ENCODE peak calls at places on chromosomes 7 and 10, in five cellular contexts. U is AG09319, A is brain microvascular endothelial cell, Y is adrenal gland, P is esophagus squamous epithelium. T is an unnamed sample.

GRCh38 chr7:150322833-150323681 is at the start of the genes ACTR3C and LRRC61:
- DNase-seq in U (no peak), A (no peak), Y (peak; percentile 59), P (no peak), T (peak; percentile 73)

GRCh38 chr10:117137911-117138642 is at the start of gene VAX1:
- DNase-seq in U (no peak), A (no peak), Y (no peak), P (no peak), T (peak; percentile 69)

GRCh38 chr7:108079291-108080057 is 50.7 kb downstream of the LAMB4 start:
- DNase-seq in U (peak; percentile 64), A (peak; percentile 90), Y (no peak), P (no peak), T (no peak)

GRCh38 chr10:84659497-84660276 is 331.3 kb downstream of the CCSER2 start:
- DNase-seq in U (no peak), A (no peak), Y (no peak), P (no peak), T (no peak)

GRCh38 chr10:642186-642890 is 47.1 kb downstream of the DIP2C start:
- DNase-seq in U (no peak), A (no peak), Y (no peak), P (no peak), T (no peak)

GRCh38 chr10:80664071-80664680 is 126.5 kb downstream of the SH2D4B start:
- DNase-seq in U (no peak), A (peak; percentile 69), Y (peak; percentile 65), P (no peak), T (peak; percentile 85)

GRCh38 chr7:28103984-28104628 is 76.5 kb downstream of the JAZF1 start:
- DNase-seq in U (no peak), A (no peak), Y (no peak), P (no peak), T (no peak)

GRCh38 chr10:18211862-18212261 is 71.6 kb downstream of the CACNB2 start:
- DNase-seq in U (no peak), A (no peak), Y (no peak), P (no peak), T (no peak)

GRCh38 chr7:42429339-42429738 is 192.3 kb upstream of the GLI3 start:
- DNase-seq in U (no peak), A (no peak), Y (no peak), P (no peak), T (no peak)

GRCh38 chr10:18582803-18583202 is 68.6 kb downstream of the NSUN6 start:
- DNase-seq in U (no peak), A (peak; percentile 31), Y (no peak), P (no peak), T (no peak)

GRCh38 chr7:144670251-144670650 is 165.6 kb downstream of the TPK1 start:
- DNase-seq in U (no peak), A (no peak), Y (no peak), P (no peak), T (no peak)

GRCh38 chr10:36888925-36889573 is 236.3 kb upstream of the ANKRD30A start:
- DNase-seq in U (no peak), A (peak; percentile 18), Y (no peak), P (no peak), T (no peak)

GRCh38 chr10:58723977-58724376 is 211.3 kb downstream of the BICC1 start:
- DNase-seq in U (no peak), A (no peak), Y (no peak), P (no peak), T (no peak)

GRCh38 chr10:48444861-48445841 is 138.7 kb downstream of the MAPK8 start:
- DNase-seq in U (no peak), A (no peak), Y (no peak), P (no peak), T (peak; percentile 62)

GRCh38 chr10:14580933-14581332 is 193.8 kb downstream of the FAM107B start:
- DNase-seq in U (no peak), A (no peak), Y (no peak), P (no peak), T (no peak)

GRCh38 chr10:17836917-17837316 is 27.8 kb downstream of the MRC1 start:
- DNase-seq in U (no peak), A (peak; percentile 69), Y (peak; percentile 23), P (no peak), T (no peak)

GRCh38 chr7:99469381-99470065 is 3.2 kb upstream of the ZNF789 start:
- DNase-seq in U (no peak), A (no peak), Y (no peak), P (no peak), T (no peak)

GRCh38 chr10:84391326-84391725 is 62.9 kb downstream of the CCSER2 start:
- DNase-seq in U (no peak), A (no peak), Y (no peak), P (no peak), T (no peak)

GRCh38 chr10:98416589-98416988 is 1.6 kb upstream of the PYROXD2 start:
- DNase-seq in U (no peak), A (no peak), Y (no peak), P (no peak), T (no peak)

GRCh38 chr10:51937736-51938135 is 238.3 kb upstream of the CSTF2T start:
- DNase-seq in U (peak; percentile 59), A (peak; percentile 86), Y (no peak), P (no peak), T (no peak)

GRCh38 chr10:101535949-101536348 is 52.1 kb downstream of the POLL start:
- DNase-seq in U (no peak), A (no peak), Y (no peak), P (no peak), T (no peak)

GRCh38 chr7:69276011-69276729 is 322.1 kb upstream of the AUTS2 start:
- DNase-seq in U (no peak), A (no peak), Y (no peak), P (no peak), T (no peak)

GRCh38 chr10:127315888-127316287 is 119.5 kb upstream of the INSYN2A start:
- DNase-seq in U (no peak), A (no peak), Y (no peak), P (no peak), T (no peak)

GRCh38 chr7:1610678-1611302 is 41.0 kb upstream of the PSMG3 start:
- DNase-seq in U (no peak), A (no peak), Y (no peak), P (no peak), T (no peak)

GRCh38 chr10:110310741-110311140 is 6.0 kb upstream of the SMNDC1 start:
- DNase-seq in U (no peak), A (no peak), Y (no peak), P (no peak), T (no peak)

GRCh38 chr7:5424689-5425506 is 1.3 kb upstream of the TNRC18 start:
- DNase-seq in U (no peak), A (no peak), Y (peak; percentile 65), P (no peak), T (peak; percentile 82)
- TF ChIP-seq CTCF in U (no peak), A (no peak), Y (no peak), P (no peak), T (peak; percentile 22)

GRCh38 chr10:72170263-72170662 is 45.5 kb upstream of the ANAPC16 start:
- DNase-seq in U (no peak), A (no peak), Y (peak; percentile 67), P (no peak), T (no peak)

GRCh38 chr10:72162978-72163377 is 52.8 kb upstream of the ANAPC16 start:
- DNase-seq in U (peak; percentile 63), A (peak; percentile 35), Y (no peak), P (no peak), T (no peak)

DNA sequence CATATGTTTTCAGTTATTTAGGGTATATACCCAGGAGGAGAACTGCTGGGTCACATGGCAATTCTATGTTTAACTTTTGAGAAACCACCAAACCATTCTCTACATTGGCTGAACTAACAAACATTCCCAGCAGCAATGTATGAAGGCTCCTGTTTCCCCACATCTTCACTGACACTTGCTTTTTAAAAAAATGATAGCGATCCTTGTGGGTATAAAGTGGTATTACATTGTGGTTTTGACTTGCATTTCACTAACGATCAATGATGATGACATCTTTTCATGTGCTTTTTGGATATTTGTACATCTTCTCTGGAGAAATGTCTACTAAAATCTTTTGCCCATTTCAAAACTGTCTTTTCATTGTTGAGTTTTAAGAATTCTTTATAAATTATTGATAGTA is 51.2 kb upstream of the ANAPC16 start:
- DNase-seq in U (no peak), A (no peak), Y (no peak), P (no peak), T (no peak)
- TF ChIP-seq CTCF in U (no peak), A (no peak), Y (no peak), P (no peak), T (peak; percentile 51)

GRCh38 chr10:4849555-4850242 is 23.7 kb downstream of the AKR1E2 start:
- DNase-seq in U (peak; percentile 86), A (peak; percentile 96), Y (peak; percentile 89), P (peak; percentile 28), T (peak; percentile 90)

GRCh38 chr10:4850400-4850799 is 24.4 kb downstream of the AKR1E2 start:
- DNase-seq in U (no peak), A (no peak), Y (no peak), P (no peak), T (no peak)

GRCh38 chr10:4847580-4848020 is 21.6 kb downstream of the AKR1E2 start:
- DNase-seq in U (peak; percentile 14), A (peak; percentile 62), Y (no peak), P (no peak), T (no peak)

GRCh38 chr10:4849042-4849402 is 23.0 kb downstream of the AKR1E2 start:
- DNase-seq in U (no peak), A (no peak), Y (no peak), P (no peak), T (no peak)

GRCh38 chr10:4848341-4849041 is 22.5 kb downstream of the AKR1E2 start:
- DNase-seq in U (no peak), A (no peak), Y (no peak), P (no peak), T (no peak)
- TF ChIP-seq CTCF in U (no peak), A (no peak), Y (no peak), P (no peak), T (no peak)

GRCh38 chr10:88318803-88319202 is 264.3 kb downstream of the RNLS start:
- DNase-seq in U (no peak), A (no peak), Y (no peak), P (no peak), T (no peak)
- TF ChIP-seq CTCF in U (no peak), A (peak; percentile 48), Y (no peak), P (no peak), T (peak; percentile 43)

GRCh38 chr10:2081501-2081900 is 344.2 kb upstream of the ADARB2 start:
- DNase-seq in U (no peak), A (no peak), Y (no peak), P (no peak), T (no peak)
- TF ChIP-seq CTCF in U (no peak), A (no peak), Y (no peak), P (no peak), T (no peak)

DNA sequence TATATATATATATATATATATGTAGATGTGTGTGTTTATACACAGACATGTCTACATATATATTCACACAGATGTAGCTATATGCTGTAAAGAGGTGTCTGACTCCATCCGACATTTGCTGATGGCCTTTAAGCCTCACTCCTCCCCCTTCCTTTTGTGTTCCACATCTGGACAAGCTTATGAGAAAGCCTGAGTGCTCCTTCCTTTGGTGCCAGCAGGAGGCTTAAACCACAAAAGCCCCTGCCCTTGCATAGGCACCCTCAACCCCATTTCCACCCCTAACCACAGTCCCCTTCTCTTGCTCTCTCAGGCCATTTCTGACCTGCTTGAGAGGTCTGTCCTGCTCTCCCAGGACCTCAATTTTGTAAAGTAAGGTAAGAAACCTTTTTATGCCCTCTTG is 98.7 kb downstream of the SVOPL start:
- DNase-seq in U (no peak), A (no peak), Y (no peak), P (no peak), T (no peak)
- TF ChIP-seq CTCF in U (no peak), A (no peak), Y (no peak), P (no peak), T (peak; percentile 23)

GRCh38 chr7:34158754-34159153 is 253.4 kb downstream of the BMPER start:
- DNase-seq in U (no peak), A (no peak), Y (no peak), P (no peak), T (no peak)
- TF ChIP-seq CTCF in U (no peak), A (peak; percentile 24), Y (no peak), P (no peak), T (peak; percentile 23)